ENCODE peak calls at places on chromosomes 4 and X, in ten cellular contexts. One of them, this sample, is unnamed.
A peak's percentile ranks its signal among the peaks of the same experiment; 100 is the strongest.

GRCh38 chrX:43840265-43840664 is 42.0 kb downstream of the MAOB start:
- DNase-seq in nephron progenitor cell: no peak
- DNase-seq in foreskin fibroblast: no peak
- DNase-seq in fibroblast of mammary gland: no peak
- DNase-seq in adrenal gland: no peak
- DNase-seq in thoracic aorta: no peak
- DNase-seq in heart left ventricle: no peak
- DNase-seq in epithelial cell of esophagus: no peak
- DNase-seq in H9: no peak
- DNase-seq in GM12865: no peak
- DNase-seq in this sample: no peak

GRCh38 chrX:155997436-155997835 is at the start of gene IL9R:
- DNase-seq in nephron progenitor cell: no peak
- DNase-seq in foreskin fibroblast: no peak
- DNase-seq in fibroblast of mammary gland: no peak
- DNase-seq in adrenal gland: no peak
- DNase-seq in thoracic aorta: no peak
- DNase-seq in heart left ventricle: no peak
- DNase-seq in epithelial cell of esophagus: no peak
- DNase-seq in H9: no peak
- DNase-seq in GM12865: peak; percentile 48
- DNase-seq in this sample: peak; percentile 70

GRCh38 chr4:77052352-77052751 is 23.4 kb downstream of the CCNI start:
- DNase-seq in nephron progenitor cell: peak; percentile 49
- DNase-seq in foreskin fibroblast: peak; percentile 81
- DNase-seq in fibroblast of mammary gland: peak; percentile 59
- DNase-seq in adrenal gland: peak; percentile 36
- DNase-seq in thoracic aorta: no peak
- DNase-seq in heart left ventricle: no peak
- DNase-seq in epithelial cell of esophagus: peak; percentile 65
- DNase-seq in H9: peak; percentile 63
- DNase-seq in GM12865: peak; percentile 62
- DNase-seq in this sample: no peak

GRCh38 chr4:16253127-16253960 is 27.1 kb upstream of the TAPT1 start:
- DNase-seq in nephron progenitor cell: no peak
- DNase-seq in foreskin fibroblast: peak; percentile 88
- DNase-seq in fibroblast of mammary gland: peak; percentile 91
- DNase-seq in adrenal gland: peak; percentile 39
- DNase-seq in thoracic aorta: no peak
- DNase-seq in heart left ventricle: no peak
- DNase-seq in epithelial cell of esophagus: peak; percentile 78
- DNase-seq in H9: no peak
- DNase-seq in GM12865: no peak
- DNase-seq in this sample: no peak

GRCh38 chr4:40924793-40925117 is 175.0 kb downstream of the NSUN7 start:
- DNase-seq in nephron progenitor cell: no peak
- DNase-seq in foreskin fibroblast: no peak
- DNase-seq in fibroblast of mammary gland: no peak
- DNase-seq in adrenal gland: no peak
- DNase-seq in thoracic aorta: no peak
- DNase-seq in heart left ventricle: no peak
- DNase-seq in epithelial cell of esophagus: no peak
- DNase-seq in H9: no peak
- DNase-seq in GM12865: no peak
- DNase-seq in this sample: no peak

GRCh38 chr4:84146300-84146942 is 352.7 kb downstream of the NKX6-1 start:
- DNase-seq in nephron progenitor cell: no peak
- DNase-seq in foreskin fibroblast: no peak
- DNase-seq in fibroblast of mammary gland: no peak
- DNase-seq in adrenal gland: no peak
- DNase-seq in thoracic aorta: no peak
- DNase-seq in heart left ventricle: no peak
- DNase-seq in epithelial cell of esophagus: no peak
- DNase-seq in H9: no peak
- DNase-seq in GM12865: peak; percentile 41
- DNase-seq in this sample: no peak

GRCh38 chr4:165385124-165385523 is 6.3 kb downstream of the CPE start:
- DNase-seq in nephron progenitor cell: no peak
- DNase-seq in foreskin fibroblast: no peak
- DNase-seq in fibroblast of mammary gland: no peak
- DNase-seq in adrenal gland: no peak
- DNase-seq in thoracic aorta: no peak
- DNase-seq in heart left ventricle: no peak
- DNase-seq in epithelial cell of esophagus: no peak
- DNase-seq in H9: no peak
- DNase-seq in GM12865: no peak
- DNase-seq in this sample: no peak

GRCh38 chrX:147376601-147377387 is 534.9 kb upstream of the FMR1 start:
- DNase-seq in nephron progenitor cell: no peak
- DNase-seq in foreskin fibroblast: no peak
- DNase-seq in fibroblast of mammary gland: no peak
- DNase-seq in adrenal gland: peak; percentile 65
- DNase-seq in thoracic aorta: no peak
- DNase-seq in heart left ventricle: no peak
- DNase-seq in epithelial cell of esophagus: no peak
- DNase-seq in H9: peak; percentile 26
- DNase-seq in GM12865: no peak
- DNase-seq in this sample: no peak

GRCh38 chr4:122873752-122874151 is 47.1 kb downstream of the FGF2 start:
- DNase-seq in nephron progenitor cell: no peak
- DNase-seq in foreskin fibroblast: peak; percentile 81
- DNase-seq in fibroblast of mammary gland: peak; percentile 87
- DNase-seq in adrenal gland: no peak
- DNase-seq in thoracic aorta: no peak
- DNase-seq in heart left ventricle: no peak
- DNase-seq in epithelial cell of esophagus: peak; percentile 80
- DNase-seq in H9: no peak
- DNase-seq in GM12865: no peak
- DNase-seq in this sample: no peak

GRCh38 chr4:40180356-40180755 is 16.5 kb upstream of the RHOH start:
- DNase-seq in nephron progenitor cell: no peak
- DNase-seq in foreskin fibroblast: peak; percentile 89
- DNase-seq in fibroblast of mammary gland: peak; percentile 97
- DNase-seq in adrenal gland: no peak
- DNase-seq in thoracic aorta: no peak
- DNase-seq in heart left ventricle: no peak
- DNase-seq in epithelial cell of esophagus: peak; percentile 92
- DNase-seq in H9: no peak
- DNase-seq in GM12865: no peak
- DNase-seq in this sample: no peak

GRCh38 chr4:88033309-88033708 is 25.9 kb downstream of the PKD2 start:
- DNase-seq in nephron progenitor cell: peak; percentile 29
- DNase-seq in foreskin fibroblast: peak; percentile 75
- DNase-seq in fibroblast of mammary gland: peak; percentile 75
- DNase-seq in adrenal gland: peak; percentile 66
- DNase-seq in thoracic aorta: no peak
- DNase-seq in heart left ventricle: no peak
- DNase-seq in epithelial cell of esophagus: peak; percentile 72
- DNase-seq in H9: no peak
- DNase-seq in GM12865: peak; percentile 66
- DNase-seq in this sample: peak; percentile 54

GRCh38 chr4:161555689-161556660 is 607.8 kb downstream of the FSTL5 start:
- DNase-seq in nephron progenitor cell: no peak
- DNase-seq in foreskin fibroblast: peak; percentile 67
- DNase-seq in fibroblast of mammary gland: peak; percentile 26
- DNase-seq in adrenal gland: no peak
- DNase-seq in thoracic aorta: no peak
- DNase-seq in heart left ventricle: no peak
- DNase-seq in epithelial cell of esophagus: peak; percentile 70
- DNase-seq in H9: no peak
- DNase-seq in GM12865: peak; percentile 68
- DNase-seq in this sample: peak; percentile 5

GRCh38 chr4:110395416-110395815 is 80.5 kb upstream of the ENPEP start:
- DNase-seq in nephron progenitor cell: no peak
- DNase-seq in foreskin fibroblast: no peak
- DNase-seq in fibroblast of mammary gland: no peak
- DNase-seq in adrenal gland: no peak
- DNase-seq in thoracic aorta: no peak
- DNase-seq in heart left ventricle: no peak
- DNase-seq in epithelial cell of esophagus: no peak
- DNase-seq in H9: no peak
- DNase-seq in GM12865: no peak
- DNase-seq in this sample: no peak

GRCh38 chr4:4673070-4673469 is 131.2 kb upstream of the STX18 start:
- DNase-seq in nephron progenitor cell: peak; percentile 88
- DNase-seq in foreskin fibroblast: peak; percentile 52
- DNase-seq in fibroblast of mammary gland: peak; percentile 80
- DNase-seq in adrenal gland: no peak
- DNase-seq in thoracic aorta: no peak
- DNase-seq in heart left ventricle: no peak
- DNase-seq in epithelial cell of esophagus: peak; percentile 24
- DNase-seq in H9: peak; percentile 97
- DNase-seq in GM12865: peak; percentile 26
- DNase-seq in this sample: no peak

GRCh38 chr4:67853336-67853735 is 30.5 kb downstream of the TMPRSS11D start:
- DNase-seq in nephron progenitor cell: no peak
- DNase-seq in foreskin fibroblast: no peak
- DNase-seq in fibroblast of mammary gland: no peak
- DNase-seq in adrenal gland: no peak
- DNase-seq in thoracic aorta: no peak
- DNase-seq in heart left ventricle: no peak
- DNase-seq in epithelial cell of esophagus: no peak
- DNase-seq in H9: no peak
- DNase-seq in GM12865: no peak
- DNase-seq in this sample: no peak

GRCh38 chrX:100819534-100819836 is 706 bp upstream of the CSTF2 start:
- DNase-seq in nephron progenitor cell: peak; percentile 2
- DNase-seq in foreskin fibroblast: no peak
- DNase-seq in fibroblast of mammary gland: no peak
- DNase-seq in adrenal gland: no peak
- DNase-seq in thoracic aorta: no peak
- DNase-seq in heart left ventricle: no peak
- DNase-seq in epithelial cell of esophagus: no peak
- DNase-seq in H9: peak; percentile 23
- DNase-seq in GM12865: no peak
- DNase-seq in this sample: no peak

GRCh38 chr4:99564921-99565320 is 1.1 kb upstream of the TRMT10A start:
- DNase-seq in nephron progenitor cell: no peak
- DNase-seq in foreskin fibroblast: no peak
- DNase-seq in fibroblast of mammary gland: no peak
- DNase-seq in adrenal gland: no peak
- DNase-seq in thoracic aorta: no peak
- DNase-seq in heart left ventricle: no peak
- DNase-seq in epithelial cell of esophagus: no peak
- DNase-seq in H9: no peak
- DNase-seq in GM12865: no peak
- DNase-seq in this sample: no peak

GRCh38 chr4:183118585-183118984 is 19.5 kb downstream of the WWC2 start:
- DNase-seq in nephron progenitor cell: no peak
- DNase-seq in foreskin fibroblast: peak; percentile 85
- DNase-seq in fibroblast of mammary gland: peak; percentile 80
- DNase-seq in adrenal gland: peak; percentile 39
- DNase-seq in thoracic aorta: no peak
- DNase-seq in heart left ventricle: no peak
- DNase-seq in epithelial cell of esophagus: peak; percentile 64
- DNase-seq in H9: no peak
- DNase-seq in GM12865: no peak
- DNase-seq in this sample: no peak

DNA sequence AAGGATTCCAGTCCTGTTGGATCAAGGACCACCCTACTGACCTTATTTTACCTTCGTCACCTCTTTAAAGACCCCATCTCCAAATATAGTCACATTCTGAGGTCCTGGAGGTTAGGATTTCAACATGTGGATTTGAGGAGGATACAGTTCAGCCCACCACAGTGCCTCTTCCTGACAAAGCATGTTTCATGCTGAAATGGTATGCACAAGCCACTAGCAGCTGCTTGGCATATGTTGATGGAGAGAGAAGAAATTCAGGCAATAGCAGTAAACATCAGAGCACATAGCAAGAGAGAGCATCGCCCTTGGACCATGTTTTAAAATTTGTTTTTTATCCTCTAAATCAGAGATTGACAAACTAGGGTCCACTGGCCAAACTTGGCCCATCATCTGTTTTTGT is 172.1 kb downstream of the PRKX start:
- DNase-seq in nephron progenitor cell: no peak
- DNase-seq in foreskin fibroblast: peak; percentile 28
- DNase-seq in fibroblast of mammary gland: no peak
- DNase-seq in adrenal gland: no peak
- DNase-seq in thoracic aorta: no peak
- DNase-seq in heart left ventricle: no peak
- DNase-seq in epithelial cell of esophagus: no peak
- DNase-seq in H9: no peak
- DNase-seq in GM12865: no peak
- DNase-seq in this sample: no peak
- TF ChIP-seq CTCF in nephron progenitor cell: no peak
- TF ChIP-seq CTCF in foreskin fibroblast: no peak
- TF ChIP-seq CTCF in fibroblast of mammary gland: no peak
- TF ChIP-seq CTCF in adrenal gland: no peak
- TF ChIP-seq CTCF in thoracic aorta: no peak
- TF ChIP-seq CTCF in heart left ventricle: no peak
- TF ChIP-seq CTCF in epithelial cell of esophagus: no peak
- TF ChIP-seq CTCF in H9: no peak
- TF ChIP-seq CTCF in GM12865: no peak
- TF ChIP-seq CTCF in this sample: no peak

GRCh38 chrX:50920132-50920531 is 9.6 kb downstream of the BMP15 start:
- DNase-seq in nephron progenitor cell: no peak
- DNase-seq in foreskin fibroblast: peak; percentile 2
- DNase-seq in fibroblast of mammary gland: peak; percentile 24
- DNase-seq in adrenal gland: no peak
- DNase-seq in thoracic aorta: no peak
- DNase-seq in heart left ventricle: no peak
- DNase-seq in epithelial cell of esophagus: peak; percentile 41
- DNase-seq in H9: no peak
- DNase-seq in GM12865: no peak
- DNase-seq in this sample: no peak
- TF ChIP-seq CTCF in nephron progenitor cell: no peak
- TF ChIP-seq CTCF in foreskin fibroblast: peak; percentile 5
- TF ChIP-seq CTCF in fibroblast of mammary gland: peak; percentile 44
- TF ChIP-seq CTCF in adrenal gland: peak; percentile 39
- TF ChIP-seq CTCF in thoracic aorta: no peak
- TF ChIP-seq CTCF in heart left ventricle: peak; percentile 39
- TF ChIP-seq CTCF in epithelial cell of esophagus: peak; percentile 53
- TF ChIP-seq CTCF in H9: peak; percentile 60
- TF ChIP-seq CTCF in GM12865: no peak
- TF ChIP-seq CTCF in this sample: no peak

DNA sequence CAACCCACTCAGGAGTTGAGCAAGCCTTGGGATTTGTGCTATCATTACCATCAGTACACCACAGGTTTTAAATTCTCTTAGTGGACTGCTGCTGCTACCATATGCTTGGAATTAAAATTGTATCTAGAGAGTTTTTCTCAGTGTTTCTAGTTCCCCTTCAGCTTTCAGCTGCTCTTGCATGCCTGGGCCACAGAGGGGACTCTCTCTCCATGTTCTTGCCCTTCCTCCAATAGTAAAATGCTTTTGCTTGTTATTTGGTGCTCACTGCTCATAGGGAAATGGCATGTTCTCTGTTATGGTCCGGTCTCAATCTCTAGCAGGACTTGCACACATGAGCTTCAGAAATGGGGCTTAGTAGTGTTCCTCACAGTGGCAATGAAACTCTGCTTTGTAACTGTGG is 101.9 kb downstream of the IGSF1 start:
- DNase-seq in nephron progenitor cell: no peak
- DNase-seq in foreskin fibroblast: no peak
- DNase-seq in fibroblast of mammary gland: no peak
- DNase-seq in adrenal gland: no peak
- DNase-seq in thoracic aorta: no peak
- DNase-seq in heart left ventricle: no peak
- DNase-seq in epithelial cell of esophagus: no peak
- DNase-seq in H9: no peak
- DNase-seq in GM12865: no peak
- DNase-seq in this sample: no peak
- TF ChIP-seq CTCF in nephron progenitor cell: no peak
- TF ChIP-seq CTCF in foreskin fibroblast: no peak
- TF ChIP-seq CTCF in fibroblast of mammary gland: no peak
- TF ChIP-seq CTCF in adrenal gland: no peak
- TF ChIP-seq CTCF in thoracic aorta: no peak
- TF ChIP-seq CTCF in heart left ventricle: no peak
- TF ChIP-seq CTCF in epithelial cell of esophagus: no peak
- TF ChIP-seq CTCF in H9: peak; percentile 51
- TF ChIP-seq CTCF in GM12865: no peak
- TF ChIP-seq CTCF in this sample: no peak

GRCh38 chr4:62260256-62260655 is 1060.1 kb downstream of the ADGRL3 start:
- DNase-seq in nephron progenitor cell: no peak
- DNase-seq in foreskin fibroblast: no peak
- DNase-seq in fibroblast of mammary gland: no peak
- DNase-seq in adrenal gland: no peak
- DNase-seq in thoracic aorta: no peak
- DNase-seq in heart left ventricle: no peak
- DNase-seq in epithelial cell of esophagus: peak; percentile 14
- DNase-seq in H9: no peak
- DNase-seq in GM12865: no peak
- DNase-seq in this sample: no peak
- TF ChIP-seq CTCF in nephron progenitor cell: no peak
- TF ChIP-seq CTCF in foreskin fibroblast: no peak
- TF ChIP-seq CTCF in fibroblast of mammary gland: no peak
- TF ChIP-seq CTCF in adrenal gland: no peak
- TF ChIP-seq CTCF in thoracic aorta: no peak
- TF ChIP-seq CTCF in heart left ventricle: no peak
- TF ChIP-seq CTCF in epithelial cell of esophagus: no peak
- TF ChIP-seq CTCF in H9: no peak
- TF ChIP-seq CTCF in GM12865: no peak
- TF ChIP-seq CTCF in this sample: no peak

This sample was measured in GM13976.